ENCODE peak calls at places on chromosomes 7 and 10, in seven cellular contexts. V is hepatocyte; X is upper lobe of right lung; D is psoas muscle; L is effector memory CD4-positive, alpha-beta T cell; A is heart left ventricle; R is colonic mucosa. Q is an unnamed sample.

GRCh38 chr10:79038841-79039201 is 29.9 kb upstream of the ZMIZ1 start:
- DNase-seq in V (no peak), L (no peak), A (peak; percentile 8), D (peak; percentile 46), R (no peak), X (peak; percentile 40), Q (no peak)

GRCh38 chr7:46970486-46970885 is 611.4 kb downstream of the TNS3 start:
- DNase-seq in D (no peak), V (no peak), R (no peak), A (no peak), L (no peak), X (no peak), Q (no peak)

GRCh38 chr10:3803884-3804741 is 19.1 kb upstream of the KLF6 start:
- DNase-seq in A (no peak), V (no peak), L (no peak), X (no peak), R (no peak), D (no peak), Q (no peak)

GRCh38 chr10:71665456-71665855 is 54.1 kb downstream of the C10orf105 start:
- DNase-seq in V (no peak), A (no peak), X (no peak), R (no peak), D (no peak), L (no peak), Q (no peak)

GRCh38 chr10:103888113-103888841 is 29.7 kb downstream of the STN1 start:
- DNase-seq in A (peak; percentile 69), V (peak; percentile 88), R (peak; percentile 94), L (no peak), X (peak; percentile 72), D (peak; percentile 91), Q (peak; percentile 96)

GRCh38 chr7:4638781-4639575 is 43.1 kb upstream of the FOXK1 start:
- DNase-seq in R (no peak), X (no peak), V (no peak), A (no peak), L (no peak), D (no peak), Q (no peak)

GRCh38 chr10:77180104-77180503 is 457.5 kb downstream of the KCNMA1 start:
- DNase-seq in R (no peak), V (no peak), D (no peak), A (no peak), L (no peak), X (no peak), Q (no peak)

GRCh38 chr7:13057462-13058200 is 370.2 kb downstream of the ARL4A start:
- DNase-seq in L (no peak), A (no peak), D (no peak), V (no peak), R (no peak), X (no peak), Q (no peak)

GRCh38 chr7:140923358-140924006 is 1.2 kb downstream of the BRAF start:
- DNase-seq in V (peak; percentile 23), L (no peak), D (no peak), A (peak; percentile 33), R (peak; percentile 22), X (no peak), Q (no peak)
- H3K27ac ChIP-seq in V (peak overlapping the region; percentile 100), L (peak overlapping the region; percentile 99), D (peak overlapping the region; percentile 98), A (peak overlapping the region; percentile 96), R (peak overlapping the region; percentile 91), X (peak overlapping the region; percentile 96), Q (peak overlapping the region; percentile 97)

DNA sequence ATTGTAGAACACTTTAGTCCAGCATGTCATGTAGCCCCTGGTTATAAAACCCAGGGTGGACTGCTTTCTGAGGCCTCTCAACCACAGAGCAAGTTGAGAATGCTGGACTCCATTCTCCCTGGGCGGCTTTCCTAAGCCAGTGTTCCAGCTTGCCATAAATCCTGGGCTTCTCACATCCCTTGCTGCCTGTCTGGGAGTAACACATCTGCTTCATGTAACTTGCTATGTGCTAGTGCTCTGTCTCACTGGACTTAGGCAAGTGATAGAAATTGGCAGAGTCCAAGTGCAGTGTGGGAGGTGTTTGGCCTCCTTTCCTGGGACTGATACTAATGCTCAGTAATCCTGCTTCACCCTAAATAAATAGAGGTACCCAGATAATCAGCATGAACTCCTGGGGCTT is 277.1 kb upstream of the POM121L12 start:
- DNase-seq in V (no peak), X (no peak), L (no peak), D (no peak), R (no peak), A (peak; percentile 27), Q (no peak)
- H3K4me3 ChIP-seq in V (no peak overlapping the region), X (no peak overlapping the region), L (no peak overlapping the region), D (no peak overlapping the region), R (no peak overlapping the region), A (no peak overlapping the region), Q (no peak overlapping the region)

GRCh38 chr7:63070696-63071095 is 928.0 kb upstream of the ZNF722 start:
- DNase-seq in D (no peak), V (no peak), L (no peak), X (no peak), R (no peak), A (no peak), Q (no peak)
- H3K9me3 ChIP-seq in D (peaks cover 6% of the 10 kb centered on the region), V (no peaks in the 10 kb centered on the region), L (no peaks in the 10 kb centered on the region), X (no peaks in the 10 kb centered on the region), R (no peaks in the 10 kb centered on the region), A (no peaks in the 10 kb centered on the region), Q (no peaks in the 10 kb centered on the region)

DNA sequence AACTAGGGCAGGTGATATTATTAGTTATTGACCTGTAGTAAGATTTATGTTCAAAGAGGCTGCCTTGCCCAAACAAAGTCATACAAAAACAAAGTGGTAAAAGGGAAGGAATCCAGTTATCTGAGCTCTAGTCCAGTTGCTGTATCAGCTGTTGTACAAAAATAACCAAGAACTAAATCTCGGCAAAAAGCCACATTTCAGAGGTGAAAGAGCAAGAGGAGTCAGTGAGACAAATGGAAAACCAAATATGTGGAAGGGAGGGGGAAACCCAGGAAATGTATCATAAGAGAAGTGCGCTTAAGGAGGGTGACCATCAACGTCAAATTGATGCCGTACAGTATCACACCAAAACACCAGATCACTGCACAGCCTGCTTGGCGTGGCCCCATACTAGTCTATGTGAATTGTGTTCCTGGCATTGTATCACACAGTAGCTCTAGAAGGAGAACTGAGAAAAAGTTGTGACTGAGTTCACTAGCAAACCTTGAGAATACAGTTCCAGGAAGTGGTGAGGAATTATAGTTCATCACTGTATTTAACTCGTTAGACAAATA is 6.4 kb downstream of the AGBL3 start:
- DNase-seq in R (no peak), L (no peak), A (no peak), V (peak; percentile 14), X (no peak), D (no peak), Q (no peak)
- H3K27ac ChIP-seq in R (peak overlapping the region; percentile 10), L (no peak overlapping the region), A (no peak overlapping the region), V (peak overlapping the region; percentile 82), X (no peak overlapping the region), D (peak overlapping the region; percentile 49), Q (peak overlapping the region; percentile 74)

DNA sequence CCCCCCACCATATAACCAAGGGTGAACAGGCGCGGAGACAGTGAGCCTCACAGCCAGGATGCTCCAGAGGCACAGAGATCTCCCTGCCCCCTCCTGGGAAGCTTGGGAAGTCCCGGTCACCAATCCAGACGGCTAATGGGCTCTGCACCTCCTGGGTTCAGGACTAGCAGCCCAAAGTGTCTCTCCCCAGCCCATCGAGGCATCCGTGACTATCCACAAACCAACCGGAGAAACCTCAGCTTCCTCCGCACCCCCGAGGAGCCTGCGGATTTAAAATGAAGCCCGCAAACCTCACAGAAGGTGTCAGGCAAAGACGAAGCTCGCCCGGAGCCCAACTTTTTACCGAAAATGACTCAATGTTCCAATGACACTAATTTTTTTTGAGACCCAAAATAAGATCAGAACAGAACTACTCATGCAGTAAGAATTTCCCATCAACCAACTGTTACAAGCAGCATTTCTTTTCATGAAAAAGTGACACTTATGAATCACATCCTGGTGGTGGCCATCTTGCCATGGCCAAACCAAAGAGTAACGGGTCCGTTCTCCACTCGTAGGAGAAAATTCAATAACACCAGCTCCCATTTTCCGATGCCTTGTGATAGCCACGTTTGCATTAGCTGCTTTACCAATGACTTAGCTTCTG is 6.0 kb downstream of the PDGFA start:
- DNase-seq in D (no peak), X (no peak), A (no peak), V (no peak), L (no peak), R (no peak), Q (no peak)
- H3K4me3 ChIP-seq in D (no peak overlapping the region), X (no peak overlapping the region), A (no peak overlapping the region), V (no peak overlapping the region), L (no peak overlapping the region), R (no peak overlapping the region), Q (peak overlapping the region; percentile 31)

DNA sequence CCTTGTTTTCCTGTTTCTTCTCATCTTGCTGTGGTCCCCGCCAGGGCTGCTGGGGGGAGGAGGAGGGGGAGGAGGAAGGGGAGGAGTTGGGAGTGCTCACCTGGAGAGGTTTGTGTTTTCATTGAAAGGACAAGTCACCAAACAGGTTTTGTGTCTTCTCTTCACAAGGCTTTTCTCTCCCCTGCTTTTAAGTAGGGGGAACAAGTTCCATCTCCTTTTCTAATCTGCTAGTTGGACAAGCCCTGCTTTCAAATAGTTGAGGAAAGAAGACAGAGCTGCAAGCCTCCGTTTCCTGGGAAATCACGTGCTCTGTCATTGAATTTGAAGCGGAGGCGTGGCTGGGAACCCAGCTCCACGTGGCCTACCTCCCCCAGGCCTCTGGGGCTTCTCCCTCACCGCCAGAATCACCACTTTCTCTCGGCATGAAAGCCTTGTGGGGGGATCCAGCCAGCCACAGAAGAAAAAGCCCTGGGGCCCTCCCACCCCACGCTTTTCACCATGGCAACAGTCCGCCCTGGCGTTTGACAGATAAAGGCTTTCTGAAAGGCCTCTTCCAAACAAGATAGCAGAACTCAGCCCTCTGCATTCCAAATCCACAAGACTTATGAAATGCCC is 51.5 kb downstream of the PROSER2 start:
- DNase-seq in V (peak; percentile 88), D (peak; percentile 30), X (peak; percentile 80), A (peak; percentile 62), L (no peak), R (peak; percentile 45), Q (peak; percentile 62)
- H3K9me3 ChIP-seq in V (no peaks in the 10 kb centered on the region), D (no peaks in the 10 kb centered on the region), X (no peaks in the 10 kb centered on the region), A (no peaks in the 10 kb centered on the region), L (no peaks in the 10 kb centered on the region), R (no peaks in the 10 kb centered on the region), Q (no peaks in the 10 kb centered on the region)

DNA sequence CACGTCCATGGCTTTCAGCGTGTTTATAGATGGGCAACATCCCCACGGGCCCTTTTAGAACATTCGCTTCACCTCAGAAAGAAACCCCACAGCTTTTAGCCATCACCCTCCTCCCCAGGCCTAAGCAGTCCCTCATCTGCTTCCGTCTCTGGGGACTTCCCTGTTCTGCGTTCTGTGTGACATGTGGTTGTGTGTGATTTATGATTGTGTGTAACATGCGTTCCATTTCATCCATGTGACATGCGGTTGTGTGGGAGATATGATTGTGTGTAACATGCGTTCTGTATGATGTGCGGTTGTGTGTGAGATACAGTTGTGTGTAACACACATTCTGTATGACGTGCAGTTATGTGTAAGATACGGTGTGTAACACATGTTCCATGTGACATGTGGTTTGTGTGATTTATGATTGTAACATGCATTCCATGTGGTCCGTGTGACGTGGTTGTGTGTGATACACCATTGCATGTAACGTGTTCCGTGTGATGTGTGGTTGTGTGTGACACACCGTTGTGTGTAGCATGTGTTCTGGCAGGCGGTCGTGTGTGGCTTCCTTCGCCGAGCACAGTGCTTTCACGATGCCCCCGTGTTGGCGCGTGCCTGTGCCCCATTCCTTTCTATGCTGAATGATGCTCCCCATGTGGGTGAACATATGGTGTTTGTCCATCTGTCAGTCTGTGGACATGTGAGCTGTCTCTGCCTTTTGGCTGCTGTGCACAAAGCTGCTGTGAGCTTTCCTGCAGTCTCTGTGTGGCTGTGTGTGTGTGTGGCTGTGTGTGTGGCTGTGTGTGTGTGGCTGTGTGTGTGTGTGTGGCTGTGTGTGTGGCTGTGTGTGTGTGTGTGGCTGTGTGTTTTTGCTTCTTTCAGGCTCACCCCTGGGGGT is 26.2 kb downstream of the PWWP2B start:
- DNase-seq in D (no peak), L (no peak), R (no peak), X (no peak), V (no peak), A (no peak), Q (no peak)
- H3K27ac ChIP-seq in D (peak overlapping the region; percentile 87), L (no peak overlapping the region), R (no peak overlapping the region), X (peak overlapping the region; percentile 94), V (peak overlapping the region; percentile 99), A (no peak overlapping the region), Q (peak overlapping the region; percentile 92)